ENCODE peak calls at places on chromosomes 3 and 15, in five cellular contexts. N is islet precursor cell, U is smooth muscle cell of the brain vasculature, R is PC-3, Z is colonic mucosa. W is an unnamed sample.

GRCh38 chr3:128360705-128361271 is 105.9 kb downstream of the DNAJB8 start:
- DNase-seq in R (no peak), U (no peak), Z (no peak), N (no peak), W (no peak)

GRCh38 chr15:23687143-23687470 is at the start of gene NDN:
- DNase-seq in U (no peak), N (peak), R (no peak), Z (peak), W (no peak)

GRCh38 chr3:90062018-90062417 is 954.6 kb downstream of the EPHA3 start:
- DNase-seq in N (no peak), R (peak), U (no peak), Z (no peak), W (no peak)

GRCh38 chr3:152222327-152222726 is 46.4 kb upstream of the MBNL1 start:
- DNase-seq in U (no peak), Z (no peak), N (no peak), R (peak), W (peak)

GRCh38 chr15:67240235-67241131 is 14.0 kb downstream of the AAGAB start:
- DNase-seq in U (no peak), Z (no peak), N (no peak), R (peak), W (no peak)

GRCh38 chr15:51600114-51600513 is 22.5 kb downstream of the DMXL2 start:
- DNase-seq in R (peak), N (peak), U (no peak), Z (no peak), W (no peak)

GRCh38 chr3:122469659-122470058 is 45.1 kb downstream of the KPNA1 start:
- DNase-seq in Z (no peak), N (no peak), R (no peak), U (no peak), W (no peak)

GRCh38 chr3:36656873-36657272 is 107.5 kb downstream of the DCLK3 start:
- DNase-seq in N (no peak), Z (no peak), R (no peak), U (no peak), W (no peak)

GRCh38 chr3:129026728-129027543 is 25.8 kb downstream of the EFCC1 start:
- DNase-seq in Z (peak), R (peak), N (peak), U (no peak), W (peak)

GRCh38 chr3:167497903-167498302 is 24.1 kb upstream of the SERPINI2 start:
- DNase-seq in R (no peak), U (no peak), Z (no peak), N (no peak), W (no peak)

GRCh38 chr3:85533586-85533985 is 574.8 kb downstream of the CADM2 start:
- DNase-seq in R (no peak), N (no peak), U (no peak), Z (no peak), W (no peak)

GRCh38 chr3:71978150-71978721 is 193.3 kb upstream of the PROK2 start:
- DNase-seq in R (no peak), N (peak), Z (no peak), U (no peak), W (peak)

GRCh38 chr3:66860771-66861170 is 137.3 kb upstream of the KBTBD8 start:
- DNase-seq in N (no peak), R (no peak), U (no peak), Z (no peak), W (no peak)

GRCh38 chr3:126064627-126065258 is 19.2 kb downstream of the SLC41A3 start:
- DNase-seq in N (no peak), U (no peak), Z (no peak), R (no peak), W (no peak)

GRCh38 chr3:38853021-38853420 is 37.0 kb upstream of the SCN10A start:
- DNase-seq in N (no peak), U (no peak), Z (no peak), R (no peak), W (no peak)

GRCh38 chr3:33722186-33722585 is 4.1 kb upstream of the CLASP2 start:
- DNase-seq in N (no peak), R (no peak), U (no peak), Z (no peak), W (no peak)

GRCh38 chr3:186909078-186909853 is 21.1 kb upstream of the ST6GAL1 start:
- DNase-seq in N (peak), U (no peak), Z (peak), R (no peak), W (no peak)

GRCh38 chr3:190180268-190180667 is 59.6 kb upstream of the P3H2 start:
- DNase-seq in Z (no peak), R (peak), N (no peak), U (no peak), W (no peak)

GRCh38 chr15:83365370-83365938 is 81.0 kb upstream of the BNC1 start:
- DNase-seq in U (no peak), Z (no peak), N (peak), R (peak), W (no peak)

GRCh38 chr3:53195066-53195450 is 34.0 kb downstream of the PRKCD start:
- DNase-seq in R (no peak), Z (no peak), N (no peak), U (no peak), W (no peak)

GRCh38 chr3:122944671-122945151 is 82.9 kb downstream of the SEMA5B start:
- DNase-seq in R (peak), Z (no peak), N (no peak), U (no peak), W (no peak)

GRCh38 chr15:68677996-68678395 is 99.2 kb downstream of the CORO2B start:
- DNase-seq in Z (no peak), R (no peak), U (no peak), N (no peak), W (no peak)

GRCh38 chr3:181417748-181418147 is 294.0 kb upstream of the SOX2 start:
- DNase-seq in R (no peak), U (no peak), Z (no peak), N (peak), W (no peak)

GRCh38 chr15:40242671-40243070 is 3.8 kb downstream of the PAK6 start:
- DNase-seq in U (no peak), R (no peak), N (no peak), Z (no peak), W (no peak)

GRCh38 chr15:45157974-45158373 is 28.2 kb downstream of the DUOX1 start:
- DNase-seq in Z (no peak), N (peak), R (peak), U (no peak), W (no peak)

GRCh38 chr15:34188711-34189110 is 21.2 kb downstream of the KATNBL1 start:
- DNase-seq in R (no peak), N (no peak), U (no peak), Z (no peak), W (no peak)

GRCh38 chr15:80584561-80584964 is 110.5 kb upstream of the ABHD17C start:
- DNase-seq in U (no peak), Z (no peak), N (no peak), R (no peak), W (no peak)

GRCh38 chr3:119602676-119603075 is 5.0 kb downstream of the PLA1A start:
- DNase-seq in Z (no peak), N (no peak), R (no peak), U (no peak), W (no peak)

GRCh38 chr3:42387802-42388651 is 22.4 kb downstream of the LYZL4 start:
- DNase-seq in U (no peak), Z (no peak), R (peak), N (peak), W (no peak)

GRCh38 chr3:152203677-152204076 is 65.1 kb upstream of the MBNL1 start:
- DNase-seq in R (no peak), U (no peak), Z (no peak), N (no peak), W (no peak)

GRCh38 chr15:96331141-96331941 is 841 bp downstream of the NR2F2 start:
- DNase-seq in Z (peak), N (no peak), R (peak), U (peak), W (peak)

GRCh38 chr3:177488740-177489139 is 291.5 kb upstream of the TBL1XR1 start:
- DNase-seq in Z (no peak), R (no peak), U (no peak), N (no peak), W (no peak)

W was measured in GM13976.